ENCODE peak calls at places on chromosomes 2 and 18, in four cellular contexts. One of them, this sample, is unnamed.

GRCh38 chr2:64315561-64315960 is 138.4 kb upstream of the LGALSL start:
- DNase-seq in H7: no peak
- DNase-seq in AG10803: no peak
- DNase-seq in NCI-H1417: no peak
- DNase-seq in this sample: no peak

GRCh38 chr2:215702116-215702905 is 266.4 kb upstream of the FN1 start:
- DNase-seq in H7: no peak
- DNase-seq in AG10803: no peak
- DNase-seq in NCI-H1417: no peak
- DNase-seq in this sample: no peak

GRCh38 chr18:24683965-24684364 is 223.5 kb downstream of the HRH4 start:
- DNase-seq in H7: peak
- DNase-seq in AG10803: no peak
- DNase-seq in NCI-H1417: no peak
- DNase-seq in this sample: no peak

GRCh38 chr2:194686569-194686968 is 970.5 kb upstream of the SLC39A10 start:
- DNase-seq in H7: no peak
- DNase-seq in AG10803: no peak
- DNase-seq in NCI-H1417: no peak
- DNase-seq in this sample: no peak

GRCh38 chr2:11347403-11347965 is 3.0 kb upstream of the ROCK2 start:
- DNase-seq in H7: no peak
- DNase-seq in AG10803: no peak
- DNase-seq in NCI-H1417: no peak
- DNase-seq in this sample: no peak

GRCh38 chr2:8614646-8615045 is 67.2 kb upstream of the ID2 start:
- DNase-seq in H7: no peak
- DNase-seq in AG10803: no peak
- DNase-seq in NCI-H1417: no peak
- DNase-seq in this sample: no peak

GRCh38 chr2:8527676-8528075 is 154.2 kb upstream of the ID2 start:
- DNase-seq in H7: no peak
- DNase-seq in AG10803: no peak
- DNase-seq in NCI-H1417: no peak
- DNase-seq in this sample: no peak

GRCh38 chr2:88735853-88736252 is 44.4 kb downstream of the RPIA start:
- DNase-seq in H7: no peak
- DNase-seq in AG10803: no peak
- DNase-seq in NCI-H1417: no peak
- DNase-seq in this sample: no peak

GRCh38 chr2:176997074-176997791 is 215.4 kb upstream of the HNRNPA3 start:
- DNase-seq in H7: no peak
- DNase-seq in AG10803: peak
- DNase-seq in NCI-H1417: no peak
- DNase-seq in this sample: no peak

GRCh38 chr2:217609952-217610351 is 392.8 kb downstream of the TNS1 start:
- DNase-seq in H7: no peak
- DNase-seq in AG10803: no peak
- DNase-seq in NCI-H1417: peak
- DNase-seq in this sample: no peak

GRCh38 chr2:64542071-64543005 is 18.2 kb downstream of the AFTPH start:
- DNase-seq in H7: no peak
- DNase-seq in AG10803: no peak
- DNase-seq in NCI-H1417: no peak
- DNase-seq in this sample: no peak

GRCh38 chr2:60586081-60586480 is 32.6 kb upstream of the BCL11A start:
- DNase-seq in H7: no peak
- DNase-seq in AG10803: no peak
- DNase-seq in NCI-H1417: no peak
- DNase-seq in this sample: no peak

GRCh38 chr2:171836151-171836910 is 57.7 kb downstream of the SLC25A12 start:
- DNase-seq in H7: no peak
- DNase-seq in AG10803: peak
- DNase-seq in NCI-H1417: no peak
- DNase-seq in this sample: no peak

GRCh38 chr2:17539993-17540812 is at the start of gene VSNL1:
- DNase-seq in H7: peak
- DNase-seq in AG10803: peak
- DNase-seq in NCI-H1417: peak
- DNase-seq in this sample: peak

GRCh38 chr2:142757111-142757510 is 120.4 kb upstream of the KYNU start:
- DNase-seq in H7: no peak
- DNase-seq in AG10803: no peak
- DNase-seq in NCI-H1417: no peak
- DNase-seq in this sample: no peak

GRCh38 chr18:23094411-23095165 is 40.7 kb upstream of the CABLES1 start:
- DNase-seq in H7: peak
- DNase-seq in AG10803: no peak
- DNase-seq in NCI-H1417: no peak
- DNase-seq in this sample: no peak

GRCh38 chr2:177692042-177692823 is 299.7 kb downstream of the AGPS start:
- DNase-seq in H7: no peak
- DNase-seq in AG10803: no peak
- DNase-seq in NCI-H1417: no peak
- DNase-seq in this sample: no peak

GRCh38 chr18:62131305-62131909 is 55.4 kb downstream of the PIGN start:
- DNase-seq in H7: peak
- DNase-seq in AG10803: peak
- DNase-seq in NCI-H1417: peak
- DNase-seq in this sample: no peak

GRCh38 chr2:72951303-72952095 is 34.2 kb downstream of the EMX1 start:
- DNase-seq in H7: peak
- DNase-seq in AG10803: no peak
- DNase-seq in NCI-H1417: no peak
- DNase-seq in this sample: no peak

This sample was measured in tibial artery.